ENCODE peak calls at places on chromosomes 3 and 15, in nine cellular contexts. I is ovary; K is heart right ventricle; A is fibroblast of lung; B is endodermal cell; F is adrenal gland; O is IMR-90; D is brain microvascular endothelial cell; Y is CD8-positive, alpha-beta T cell. Z is an unnamed sample.

GRCh38 chr3:173977747-173978146 is 580.2 kb downstream of the NLGN1 start:
- DNase-seq in A (no peak), D (peak; percentile 32), K (no peak), B (no peak), Y (no peak), O (peak; percentile 81), F (no peak), I (no peak), Z (no peak)

GRCh38 chr3:156509209-156510174 is 45.4 kb downstream of the SSR3 start:
- DNase-seq in F (no peak), O (peak; percentile 66), Y (no peak), B (no peak), K (no peak), D (peak; percentile 51), A (peak; percentile 76), I (no peak), Z (no peak)

GRCh38 chr3:53493997-53494791 is at the start of gene CACNA1D:
- DNase-seq in I (peak; percentile 56), A (no peak), K (no peak), Y (no peak), F (no peak), B (peak; percentile 93), O (no peak), D (no peak), Z (peak; percentile 69)

GRCh38 chr3:59444293-59444671 is 394.5 kb upstream of the CFAP20DC start:
- DNase-seq in B (no peak), O (no peak), A (no peak), I (no peak), D (no peak), F (no peak), Y (no peak), K (no peak), Z (no peak)

GRCh38 chr15:26744894-26745293 is 28.0 kb downstream of the GABRB3 start:
- DNase-seq in F (no peak), Y (no peak), B (peak; percentile 65), K (no peak), O (no peak), I (no peak), A (no peak), D (no peak), Z (no peak)

GRCh38 chr3:43861635-43862034 is 170.9 kb downstream of the ABHD5 start:
- DNase-seq in F (no peak), O (no peak), A (no peak), K (no peak), B (peak; percentile 13), D (no peak), Y (no peak), I (no peak), Z (no peak)

GRCh38 chr3:57434041-57434440 is 110.1 kb downstream of the DNAH12 start:
- DNase-seq in Y (no peak), O (peak; percentile 28), B (no peak), D (peak; percentile 16), I (no peak), A (peak; percentile 49), F (no peak), K (no peak), Z (no peak)

GRCh38 chr3:133075027-133075426 is 36.8 kb downstream of the TMEM108 start:
- DNase-seq in I (no peak), Y (no peak), K (no peak), D (no peak), O (no peak), F (no peak), A (no peak), B (no peak), Z (no peak)

GRCh38 chr3:169264711-169265110 is 398.8 kb downstream of the MECOM start:
- DNase-seq in F (peak; percentile 61), O (peak; percentile 44), K (peak; percentile 66), Y (no peak), I (no peak), D (peak; percentile 55), B (no peak), A (peak; percentile 56), Z (peak; percentile 62)

GRCh38 chr3:147267431-147267830 is 138.9 kb downstream of the ZIC4 start:
- DNase-seq in I (no peak), D (peak; percentile 12), O (peak; percentile 48), F (no peak), K (no peak), A (peak; percentile 1), B (no peak), Y (no peak), Z (no peak)

GRCh38 chr3:141064255-141064926 is 13.2 kb downstream of the SPSB4 start:
- DNase-seq in K (no peak), A (no peak), F (peak; percentile 13), Y (no peak), I (no peak), O (no peak), B (peak; percentile 25), D (no peak), Z (peak; percentile 24)

GRCh38 chr3:54549607-54550006 is 378.3 kb downstream of the LRTM1 start:
- DNase-seq in O (no peak), A (no peak), D (no peak), B (no peak), F (no peak), I (no peak), Y (no peak), K (no peak), Z (no peak)

GRCh38 chr3:139772539-139773500 is 95.0 kb upstream of the NMNAT3 start:
- DNase-seq in Y (no peak), K (no peak), A (peak; percentile 91), B (no peak), I (no peak), F (peak; percentile 15), D (peak; percentile 99), O (peak; percentile 80), Z (no peak)

GRCh38 chr3:58101499-58102370 is 93.5 kb downstream of the FLNB start:
- DNase-seq in Y (no peak), F (peak; percentile 61), O (no peak), A (no peak), K (no peak), I (no peak), D (no peak), B (no peak), Z (peak; percentile 73)

GRCh38 chr15:32825219-32825618 is 107.4 kb downstream of the GREM1 start:
- DNase-seq in F (no peak), D (peak; percentile 59), B (no peak), I (no peak), O (no peak), K (no peak), A (peak; percentile 59), Y (no peak), Z (no peak)

GRCh38 chr3:122003596-122003995 is 18.5 kb downstream of the ILDR1 start:
- DNase-seq in Y (no peak), O (no peak), B (no peak), K (no peak), F (no peak), A (no peak), D (no peak), I (no peak), Z (no peak)

GRCh38 chr3:179750720-179751328 is 98.0 kb downstream of the USP13 start:
- DNase-seq in D (peak; percentile 24), A (peak; percentile 38), I (no peak), F (no peak), O (peak; percentile 28), Y (no peak), B (no peak), K (no peak), Z (no peak)

GRCh38 chr3:187286467-187287059 is 5.0 kb downstream of the MASP1 start:
- DNase-seq in A (peak; percentile 86), D (peak; percentile 57), F (no peak), I (no peak), K (no peak), O (peak; percentile 94), B (peak; percentile 35), Y (no peak), Z (no peak)

GRCh38 chr15:92772061-92772460 is 116.5 kb upstream of the FAM174B start:
- DNase-seq in D (no peak), Y (no peak), F (peak; percentile 43), B (no peak), K (no peak), A (no peak), O (no peak), I (no peak), Z (no peak)

GRCh38 chr15:40941528-40942336 is 11.5 kb upstream of the CHAC1 start:
- DNase-seq in A (peak; percentile 68), B (peak; percentile 92), K (peak; percentile 84), I (peak; percentile 87), D (no peak), F (peak; percentile 87), O (peak; percentile 73), Y (peak; percentile 67), Z (peak; percentile 80)

GRCh38 chr3:160003520-160004128 is 15.0 kb downstream of the IL12A start:
- DNase-seq in Y (no peak), A (peak; percentile 58), B (peak; percentile 91), D (peak; percentile 43), I (no peak), K (peak; percentile 52), O (peak; percentile 31), F (peak; percentile 68), Z (peak; percentile 31)

GRCh38 chr15:69082556-69082955 is 68.1 kb downstream of the NOX5 start:
- DNase-seq in O (no peak), Y (no peak), A (no peak), D (peak; percentile 31), I (no peak), B (no peak), K (no peak), F (no peak), Z (no peak)
- H3K27ac ChIP-seq in O (no peak overlapping the region), Y (no peak overlapping the region), A (no peak overlapping the region), D (peak overlapping the region; percentile 56), I (no peak overlapping the region), B (no peak overlapping the region), K (peak overlapping the region; percentile 83), F (peak overlapping the region; percentile 76), Z (no peak overlapping the region)

DNA sequence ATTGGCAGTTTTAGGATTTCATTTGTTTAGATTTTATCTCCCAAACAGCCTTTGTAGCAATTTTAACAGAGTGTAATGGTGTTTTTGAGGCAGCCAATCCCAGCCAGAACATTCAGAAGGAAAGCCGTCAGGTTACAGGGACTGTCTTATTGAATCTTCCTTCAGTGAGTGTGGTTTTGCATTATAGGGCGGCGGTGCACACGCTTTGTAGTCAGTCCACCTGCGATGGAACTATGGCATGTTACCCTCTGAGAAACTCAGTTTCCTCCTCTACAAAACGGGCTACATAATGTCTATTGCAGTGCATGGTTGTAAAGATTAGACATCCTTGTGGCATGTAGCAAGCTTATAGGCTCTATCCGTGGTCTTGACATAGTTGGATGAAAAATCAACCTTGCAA is 1.0 kb downstream of the LRRC28 start:
- DNase-seq in A (no peak), D (no peak), B (no peak), K (no peak), F (no peak), I (no peak), Y (no peak), O (no peak), Z (no peak)
- H3K4me3 ChIP-seq in A (peak overlapping the region; percentile 92), D (peak overlapping the region; percentile 77), B (peak overlapping the region; percentile 97), K (peak overlapping the region; percentile 88), F (no peak overlapping the region), I (peak overlapping the region; percentile 71), Y (peak overlapping the region; percentile 55), O (no peak overlapping the region), Z (no peak overlapping the region)

GRCh38 chr3:184582583-184582982 is 21.0 kb downstream of the EPHB3 start:
- DNase-seq in F (peak; percentile 82), A (no peak), B (peak; percentile 80), Y (no peak), I (no peak), K (peak; percentile 70), D (peak; percentile 65), O (no peak), Z (no peak)
- H3K27ac ChIP-seq in F (peak overlapping the region; percentile 85), A (peak overlapping the region; percentile 61), B (peak overlapping the region; percentile 97), Y (no peak overlapping the region), I (peak overlapping the region; percentile 83), K (peak overlapping the region; percentile 83), D (no peak overlapping the region), O (no peak overlapping the region), Z (no peak overlapping the region)

GRCh38 chr3:45795882-45796765 is at the start of gene SLC6A20:
- DNase-seq in I (no peak), Y (no peak), K (no peak), D (no peak), B (peak; percentile 80), A (no peak), O (no peak), F (no peak), Z (peak; percentile 38)
- H3K4me3 ChIP-seq in I (peak within 1 kb of the TSS; percentile 35), Y (peak within 1 kb of the TSS; percentile 44), K (peak within 1 kb of the TSS; percentile 56), D (peak within 1 kb of the TSS; percentile 35), B (peak within 1 kb of the TSS; percentile 77), A (peak within 1 kb of the TSS; percentile 13), O (peak within 1 kb of the TSS; percentile 17), F (no peak within 1 kb of the TSS), Z (no peak within 1 kb of the TSS)